ENCODE peak calls at places on chromosomes 7 and 10, in eight cellular contexts. B, X, Y, E, J, D, Q and T are unnamed samples.
A peak's percentile ranks its signal among the peaks of the same experiment; 100 is the strongest.

GRCh38 chr7:34066968-34067367 is 161.6 kb downstream of the BMPER start:
- DNase-seq in Q (no peak), D (no peak), B (no peak), J (no peak), E (no peak), Y (no peak), X (no peak), T (no peak)

GRCh38 chr7:102425639-102426267 is 7.6 kb upstream of the ORAI2 start:
- DNase-seq in J (no peak), E (no peak), Y (peak; percentile 25), Q (peak; percentile 75), B (peak; percentile 56), X (no peak), D (peak; percentile 80), T (peak; percentile 82)

GRCh38 chr7:8991159-8991558 is 557.8 kb downstream of the NXPH1 start:
- DNase-seq in J (no peak), B (no peak), E (no peak), Q (no peak), X (no peak), Y (no peak), D (no peak), T (no peak)

GRCh38 chr7:80439894-80440811 is 71.7 kb downstream of the GNAT3 start:
- DNase-seq in Y (no peak), J (no peak), X (peak; percentile 84), Q (no peak), D (no peak), B (no peak), E (no peak), T (no peak)

GRCh38 chr7:33645096-33645495 is 260.2 kb upstream of the BMPER start:
- DNase-seq in E (no peak), Q (no peak), J (no peak), Y (no peak), B (no peak), D (no peak), X (no peak), T (no peak)

GRCh38 chr10:16674147-16674703 is 143.0 kb downstream of the RSU1 start:
- DNase-seq in D (no peak), Q (no peak), X (no peak), E (no peak), Y (no peak), J (no peak), B (no peak), T (no peak)

GRCh38 chr7:20399516-20399915 is 68.8 kb downstream of the ITGB8 start:
- DNase-seq in J (no peak), E (no peak), Q (no peak), X (peak; percentile 42), D (no peak), B (no peak), Y (no peak), T (no peak)

GRCh38 chr10:130045091-130045652 is 65.5 kb downstream of the C10orf143 start:
- DNase-seq in X (no peak), D (no peak), Y (peak; percentile 8), E (no peak), Q (peak; percentile 52), B (no peak), J (peak; percentile 33), T (no peak)

GRCh38 chr7:66957595-66958290 is 36.7 kb downstream of the TMEM248 start:
- DNase-seq in X (no peak), J (no peak), B (no peak), Y (no peak), Q (peak; percentile 25), E (no peak), D (no peak), T (no peak)

GRCh38 chr7:45064047-45064725 is 24.6 kb downstream of the NACAD start:
- DNase-seq in Y (no peak), B (no peak), E (no peak), J (no peak), X (no peak), Q (peak; percentile 25), D (no peak), T (no peak)

GRCh38 chr10:89785095-89785494 is 83.7 kb downstream of the KIF20B start:
- DNase-seq in Y (peak; percentile 5), Q (no peak), B (no peak), X (no peak), D (no peak), J (no peak), E (no peak), T (no peak)

GRCh38 chr7:6709808-6710207 is 3.1 kb upstream of the ZNF12 start:
- DNase-seq in J (no peak), B (no peak), D (no peak), X (no peak), Q (no peak), E (no peak), Y (no peak), T (no peak)

GRCh38 chr10:104323085-104323484 is 15.2 kb downstream of the ITPRIP start:
- DNase-seq in B (no peak), Y (no peak), D (no peak), J (no peak), E (no peak), X (no peak), Q (peak; percentile 19), T (no peak)

GRCh38 chr10:118792501-118792900 is 37.7 kb upstream of the CACUL1 start:
- DNase-seq in D (no peak), Q (no peak), E (no peak), B (peak; percentile 67), Y (no peak), X (peak; percentile 9), J (no peak), T (no peak)

GRCh38 chr7:112112822-112113255 is 93.4 kb downstream of the DOCK4 start:
- DNase-seq in Q (no peak), X (peak; percentile 93), D (no peak), J (no peak), E (no peak), Y (no peak), B (peak; percentile 60), T (no peak)

GRCh38 chr7:117724898-117725297 is 148.3 kb downstream of the CTTNBP2 start:
- DNase-seq in J (no peak), B (no peak), D (no peak), X (no peak), Y (no peak), Q (no peak), E (no peak), T (no peak)

GRCh38 chr7:82044497-82045080 is 274.7 kb upstream of the HGF start:
- DNase-seq in B (peak; percentile 49), X (peak; percentile 80), D (no peak), J (peak; percentile 41), Y (peak; percentile 47), Q (no peak), E (peak; percentile 35), T (no peak)

GRCh38 chr7:78125884-78126283 is 327.3 kb downstream of the PHTF2 start:
- DNase-seq in E (no peak), Y (no peak), Q (no peak), B (no peak), J (no peak), X (no peak), D (no peak), T (no peak)